ENCODE peak calls at places on chromosomes 12 and 14, in nine cellular contexts. S is Peyer's patch, F is dorsolateral prefrontal cortex, D is ascending aorta, M is lower lobe of right lung, A is colonic mucosa, I is breast epithelium, G is psoas muscle, X is neuronal stem cell. O is an unnamed sample.
A peak's percentile ranks its signal among the peaks of the same experiment; 100 is the strongest.

GRCh38 chr14:103256406-103256805 is 77.6 kb upstream of the EIF5 start:
- DNase-seq in S (no peak), F (no peak), D (no peak), M (no peak), A (no peak), I (peak; percentile 12), G (no peak), X (no peak), O (no peak)

GRCh38 chr12:105141320-105141918 is 33.9 kb downstream of the WASHC4 start:
- DNase-seq in S (no peak), F (no peak), D (no peak), M (no peak), A (no peak), I (no peak), G (no peak), X (no peak), O (no peak)

GRCh38 chr12:94099191-94099983 is 49.0 kb upstream of the PLXNC1 start:
- DNase-seq in S (no peak), F (no peak), D (no peak), M (no peak), A (no peak), I (no peak), G (no peak), X (no peak), O (peak; percentile 85)

GRCh38 chr12:48189331-48190125 is 6.1 kb downstream of the CCDC184 start:
- DNase-seq in S (peak; percentile 68), F (peak; percentile 74), D (peak; percentile 85), M (no peak), A (peak; percentile 83), I (peak; percentile 65), G (no peak), X (peak; percentile 80), O (peak; percentile 90)

GRCh38 chr12:90801776-90802175 is 153.2 kb downstream of the CCER1 start:
- DNase-seq in S (no peak), F (no peak), D (no peak), M (no peak), A (no peak), I (no peak), G (no peak), X (no peak), O (no peak)

GRCh38 chr12:21276826-21277225 is 57.9 kb downstream of the SLCO1A2 start:
- DNase-seq in S (no peak), F (no peak), D (no peak), M (no peak), A (no peak), I (no peak), G (no peak), X (no peak), O (no peak)

GRCh38 chr12:109696485-109697269 is 16.9 kb upstream of the FAM222A start:
- DNase-seq in S (no peak), F (no peak), D (no peak), M (no peak), A (no peak), I (no peak), G (no peak), X (no peak), O (no peak)

GRCh38 chr12:53825246-53826081 is 73.7 kb upstream of the CISTR start:
- DNase-seq in S (no peak), F (no peak), D (no peak), M (no peak), A (no peak), I (no peak), G (no peak), X (no peak), O (no peak)

GRCh38 chr12:46373303-46374182 is 970 bp upstream of the SLC38A2 start:
- DNase-seq in S (peak; percentile 70), F (peak; percentile 63), D (peak; percentile 81), M (peak; percentile 69), A (peak; percentile 68), I (peak; percentile 54), G (peak; percentile 66), X (peak; percentile 60), O (peak; percentile 54)

GRCh38 chr12:122123051-122123760 is 44.6 kb downstream of the MLXIP start:
- DNase-seq in S (peak; percentile 63), F (peak; percentile 77), D (peak; percentile 84), M (peak; percentile 53), A (peak; percentile 91), I (peak; percentile 45), G (peak; percentile 74), X (peak; percentile 84), O (peak; percentile 85)

DNA sequence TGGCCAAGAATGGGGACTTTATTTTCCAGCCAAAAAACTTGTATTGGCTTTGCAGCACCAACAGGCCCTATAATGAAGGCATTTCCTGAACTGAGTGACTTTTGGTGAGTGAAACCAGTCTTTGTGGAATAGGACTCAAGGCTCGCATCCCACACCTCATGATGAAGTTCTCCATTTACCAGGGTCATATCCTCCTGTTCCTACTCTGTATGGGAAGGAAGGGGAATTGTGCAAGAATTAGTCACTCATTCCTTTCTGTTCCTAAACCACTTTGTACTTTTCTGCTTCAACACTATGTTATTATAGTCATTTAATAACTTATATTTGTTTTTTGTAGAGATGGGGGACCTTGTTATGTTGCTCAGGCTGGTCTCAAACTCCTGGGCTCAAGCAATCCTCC is 2.3 kb upstream of the SPATS2 start:
- DNase-seq in S (no peak), F (no peak), D (no peak), M (no peak), A (no peak), I (no peak), G (no peak), X (no peak), O (no peak)
- H3K4me3 ChIP-seq in S (no peak overlapping the region), F (no peak overlapping the region), D (no peak overlapping the region), M (no peak overlapping the region), A (no peak overlapping the region), I (no peak overlapping the region), G (no peak overlapping the region), X (no peak overlapping the region), O (no peak overlapping the region)

GRCh38 chr12:4272976-4273650 is 449 bp upstream of the CCND2 start:
- DNase-seq in S (peak; percentile 46), F (no peak), D (no peak), M (no peak), A (no peak), I (no peak), G (no peak), X (no peak), O (peak; percentile 31)

GRCh38 chr12:4273651-4274395 is at the start of gene CCND2:
- DNase-seq in S (peak; percentile 87), F (peak; percentile 76), D (peak; percentile 94), M (peak; percentile 89), A (peak; percentile 93), I (peak; percentile 86), G (peak; percentile 87), X (peak; percentile 81), O (peak; percentile 93)

GRCh38 chr12:4274960-4275868 is 1.7 kb downstream of the CCND2 start:
- DNase-seq in S (no peak), F (no peak), D (no peak), M (no peak), A (peak; percentile 28), I (no peak), G (no peak), X (no peak), O (peak; percentile 46)

GRCh38 chr12:4275869-4276253 is 2.3 kb downstream of the CCND2 start:
- DNase-seq in S (no peak), F (no peak), D (peak; percentile 76), M (no peak), A (peak; percentile 49), I (no peak), G (no peak), X (no peak), O (peak; percentile 29)

DNA sequence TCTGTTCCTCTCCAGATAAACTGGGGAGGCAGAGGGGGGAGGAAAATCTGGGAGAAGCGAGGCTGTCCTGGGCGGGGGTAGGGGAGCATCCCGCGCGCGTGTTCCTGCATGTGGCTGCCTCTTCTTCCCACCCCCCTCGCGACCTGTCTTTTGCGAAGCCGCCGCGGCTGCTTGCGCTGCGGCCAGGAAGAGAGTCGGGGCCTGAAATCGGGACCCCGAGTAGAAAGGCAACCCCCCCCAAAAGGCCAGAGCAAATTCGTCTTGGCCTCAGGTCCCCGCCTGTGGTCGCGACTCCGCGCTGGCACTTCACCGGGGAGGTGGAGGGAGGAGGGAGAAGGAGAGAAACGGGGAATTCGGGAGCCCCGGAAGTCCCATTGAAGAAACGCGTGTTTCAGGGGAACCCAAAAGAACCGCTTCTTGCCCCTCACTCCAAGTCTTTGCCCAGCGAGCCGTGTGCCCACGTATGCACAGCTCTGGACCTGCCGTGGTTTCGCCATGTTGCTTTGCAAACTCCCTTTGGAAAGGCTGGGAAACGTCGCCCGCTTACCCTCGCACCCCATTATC is 916 bp downstream of the CCND2 start:
- DNase-seq in S (peak; percentile 44), F (no peak), D (no peak), M (no peak), A (peak; percentile 45), I (no peak), G (no peak), X (no peak), O (peak; percentile 29)
- H3K27ac ChIP-seq in S (peak overlapping the region; percentile 96), F (peak overlapping the region; percentile 92), D (peak overlapping the region; percentile 92), M (peak overlapping the region; percentile 87), A (peak overlapping the region; percentile 86), I (peak overlapping the region; percentile 92), G (peak overlapping the region; percentile 53), X (peak overlapping the region; percentile 90), O (peak overlapping the region; percentile 80)

DNA sequence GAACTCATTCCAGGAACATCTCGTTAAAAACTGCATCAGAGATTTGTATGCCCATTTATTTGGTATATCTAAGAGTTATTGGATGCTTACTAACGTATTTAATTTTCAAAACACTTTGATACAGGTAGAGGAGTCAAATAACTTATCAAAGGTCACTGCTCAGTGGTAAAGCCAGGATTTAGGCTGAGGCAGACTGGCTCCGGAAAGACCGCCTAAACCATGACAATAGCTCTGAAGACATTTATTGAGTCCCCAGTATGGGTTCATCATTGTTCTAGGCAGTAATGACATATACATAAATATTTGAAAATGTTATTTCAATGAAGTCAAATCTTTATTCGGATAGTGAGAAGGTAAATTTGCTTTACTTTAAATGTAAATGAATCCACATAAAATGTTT is 30.3 kb downstream of the WBP11 start:
- DNase-seq in S (no peak), F (no peak), D (no peak), M (no peak), A (no peak), I (no peak), G (no peak), X (no peak), O (no peak)
- H3K4me3 ChIP-seq in S (no peak overlapping the region), F (no peak overlapping the region), D (no peak overlapping the region), M (no peak overlapping the region), A (no peak overlapping the region), I (no peak overlapping the region), G (no peak overlapping the region), X (no peak overlapping the region), O (no peak overlapping the region)

DNA sequence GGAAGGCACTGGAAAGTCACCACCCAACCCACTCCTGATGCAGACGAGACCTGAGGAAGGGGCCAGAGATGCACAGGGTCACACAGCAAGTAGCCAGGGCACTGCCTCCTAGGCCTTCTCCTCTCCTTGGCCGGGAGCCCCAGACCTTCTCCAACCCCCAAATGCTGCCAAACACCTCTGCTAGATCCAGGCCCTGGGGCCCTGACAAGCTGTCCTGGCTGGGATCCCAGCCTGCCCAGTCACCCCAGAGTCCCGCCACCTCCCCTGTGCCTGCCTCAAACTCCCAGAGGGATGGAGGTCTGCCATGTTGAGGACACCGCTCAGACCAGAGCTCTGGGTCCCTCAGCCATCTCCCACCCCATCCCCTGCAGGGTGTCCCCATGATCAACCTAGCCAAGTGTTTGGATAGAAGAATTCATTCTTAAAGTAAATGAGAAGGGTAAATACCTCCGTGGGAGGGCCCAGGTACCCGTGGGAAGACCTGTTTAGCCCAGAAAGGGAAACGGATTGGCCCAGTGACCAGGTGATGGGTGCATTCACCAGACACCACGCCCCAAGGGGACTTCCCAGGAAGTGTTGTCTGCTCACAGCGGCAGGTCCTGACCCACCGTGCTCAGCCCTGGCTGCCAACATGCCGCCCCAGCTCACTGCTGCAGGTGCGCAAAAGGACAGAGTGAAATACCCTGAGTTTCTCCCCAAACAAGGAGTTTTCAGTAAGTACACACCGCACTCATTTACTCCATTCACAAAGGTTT is 4.6 kb upstream of the DIO3 start:
- DNase-seq in S (no peak), F (no peak), D (no peak), M (peak; percentile 35), A (no peak), I (peak; percentile 32), G (peak; percentile 30), X (no peak), O (no peak)
- H3K27ac ChIP-seq in S (no peak overlapping the region), F (no peak overlapping the region), D (no peak overlapping the region), M (no peak overlapping the region), A (no peak overlapping the region), I (no peak overlapping the region), G (no peak overlapping the region), X (no peak overlapping the region), O (no peak overlapping the region)

O was measured in small intestine.